ENCODE peak calls at places on chromosomes 2 and 18, in ten cellular contexts. One of them, this sample, is unnamed.

GRCh38 chr2:1556776-1557466 is 143.7 kb downstream of the TPO start:
- DNase-seq in HL-60: no peak
- DNase-seq in brain microvascular endothelial cell: peak; percentile 93
- DNase-seq in lung: no peak
- DNase-seq in skeletal muscle cell: peak; percentile 61
- DNase-seq in HTR-8/SVneo: peak; percentile 62
- DNase-seq in nephron progenitor cell: no peak
- DNase-seq in aorta: no peak
- DNase-seq in left kidney: peak; percentile 77
- DNase-seq in central memory CD8-positive, alpha-beta T cell: no peak
- DNase-seq in this sample: no peak

GRCh38 chr2:121903037-121903689 is 147.7 kb downstream of the TSN start:
- DNase-seq in nephron progenitor cell: no peak
- DNase-seq in left kidney: peak; percentile 32
- DNase-seq in skeletal muscle cell: no peak
- DNase-seq in central memory CD8-positive, alpha-beta T cell: no peak
- DNase-seq in brain microvascular endothelial cell: no peak
- DNase-seq in lung: no peak
- DNase-seq in HL-60: no peak
- DNase-seq in HTR-8/SVneo: no peak
- DNase-seq in aorta: peak; percentile 73
- DNase-seq in this sample: no peak

GRCh38 chr18:68406761-68407160 is 308.1 kb downstream of the TMX3 start:
- DNase-seq in HTR-8/SVneo: no peak
- DNase-seq in brain microvascular endothelial cell: no peak
- DNase-seq in nephron progenitor cell: no peak
- DNase-seq in skeletal muscle cell: no peak
- DNase-seq in left kidney: no peak
- DNase-seq in HL-60: no peak
- DNase-seq in lung: no peak
- DNase-seq in aorta: no peak
- DNase-seq in central memory CD8-positive, alpha-beta T cell: no peak
- DNase-seq in this sample: peak; percentile 12

GRCh38 chr2:186599186-186599778 is 9.4 kb downstream of the ITGAV start:
- DNase-seq in left kidney: no peak
- DNase-seq in nephron progenitor cell: no peak
- DNase-seq in lung: no peak
- DNase-seq in brain microvascular endothelial cell: peak; percentile 40
- DNase-seq in HL-60: no peak
- DNase-seq in skeletal muscle cell: no peak
- DNase-seq in HTR-8/SVneo: no peak
- DNase-seq in central memory CD8-positive, alpha-beta T cell: no peak
- DNase-seq in aorta: no peak
- DNase-seq in this sample: no peak

GRCh38 chr2:208373460-208374089 is 33.0 kb upstream of the PTH2R start:
- DNase-seq in left kidney: peak; percentile 70
- DNase-seq in central memory CD8-positive, alpha-beta T cell: no peak
- DNase-seq in HL-60: peak; percentile 38
- DNase-seq in HTR-8/SVneo: peak; percentile 48
- DNase-seq in lung: peak; percentile 37
- DNase-seq in brain microvascular endothelial cell: peak; percentile 53
- DNase-seq in skeletal muscle cell: no peak
- DNase-seq in nephron progenitor cell: peak; percentile 46
- DNase-seq in aorta: no peak
- DNase-seq in this sample: peak; percentile 82

GRCh38 chr2:173077506-173078177 is 2.0 kb downstream of the MAP3K20 start:
- DNase-seq in brain microvascular endothelial cell: no peak
- DNase-seq in left kidney: no peak
- DNase-seq in HTR-8/SVneo: no peak
- DNase-seq in skeletal muscle cell: no peak
- DNase-seq in central memory CD8-positive, alpha-beta T cell: no peak
- DNase-seq in lung: no peak
- DNase-seq in nephron progenitor cell: no peak
- DNase-seq in HL-60: no peak
- DNase-seq in aorta: no peak
- DNase-seq in this sample: no peak

GRCh38 chr2:62224976-62225375 is 29.1 kb downstream of the B3GNT2 start:
- DNase-seq in skeletal muscle cell: no peak
- DNase-seq in HTR-8/SVneo: no peak
- DNase-seq in left kidney: no peak
- DNase-seq in HL-60: no peak
- DNase-seq in nephron progenitor cell: no peak
- DNase-seq in aorta: no peak
- DNase-seq in central memory CD8-positive, alpha-beta T cell: no peak
- DNase-seq in brain microvascular endothelial cell: no peak
- DNase-seq in lung: no peak
- DNase-seq in this sample: no peak

GRCh38 chr2:213980883-213981282 is 430.0 kb upstream of the VWC2L start:
- DNase-seq in HTR-8/SVneo: no peak
- DNase-seq in nephron progenitor cell: no peak
- DNase-seq in HL-60: no peak
- DNase-seq in brain microvascular endothelial cell: peak; percentile 25
- DNase-seq in left kidney: no peak
- DNase-seq in skeletal muscle cell: no peak
- DNase-seq in lung: no peak
- DNase-seq in central memory CD8-positive, alpha-beta T cell: no peak
- DNase-seq in aorta: no peak
- DNase-seq in this sample: no peak

GRCh38 chr2:37573406-37573805 is 98.0 kb downstream of the CDC42EP3 start:
- DNase-seq in HTR-8/SVneo: no peak
- DNase-seq in lung: no peak
- DNase-seq in skeletal muscle cell: no peak
- DNase-seq in central memory CD8-positive, alpha-beta T cell: no peak
- DNase-seq in aorta: no peak
- DNase-seq in left kidney: no peak
- DNase-seq in brain microvascular endothelial cell: no peak
- DNase-seq in nephron progenitor cell: no peak
- DNase-seq in HL-60: no peak
- DNase-seq in this sample: no peak

GRCh38 chr18:9647496-9648323 is 33.4 kb upstream of the PPP4R1 start:
- DNase-seq in HL-60: peak; percentile 35
- DNase-seq in skeletal muscle cell: no peak
- DNase-seq in HTR-8/SVneo: no peak
- DNase-seq in aorta: no peak
- DNase-seq in left kidney: no peak
- DNase-seq in brain microvascular endothelial cell: no peak
- DNase-seq in nephron progenitor cell: no peak
- DNase-seq in lung: no peak
- DNase-seq in central memory CD8-positive, alpha-beta T cell: no peak
- DNase-seq in this sample: no peak

GRCh38 chr2:198546091-198546490 is 741.7 kb downstream of the PLCL1 start:
- DNase-seq in HL-60: no peak
- DNase-seq in left kidney: peak; percentile 16
- DNase-seq in central memory CD8-positive, alpha-beta T cell: no peak
- DNase-seq in nephron progenitor cell: no peak
- DNase-seq in brain microvascular endothelial cell: no peak
- DNase-seq in skeletal muscle cell: no peak
- DNase-seq in lung: no peak
- DNase-seq in aorta: no peak
- DNase-seq in HTR-8/SVneo: no peak
- DNase-seq in this sample: peak; percentile 11

GRCh38 chr18:63131106-63131943 is 188.2 kb downstream of the BCL2 start:
- DNase-seq in central memory CD8-positive, alpha-beta T cell: peak; percentile 53
- DNase-seq in aorta: no peak
- DNase-seq in HL-60: peak; percentile 59
- DNase-seq in HTR-8/SVneo: peak; percentile 31
- DNase-seq in lung: no peak
- DNase-seq in brain microvascular endothelial cell: peak; percentile 59
- DNase-seq in nephron progenitor cell: no peak
- DNase-seq in skeletal muscle cell: peak; percentile 2
- DNase-seq in left kidney: peak; percentile 75
- DNase-seq in this sample: peak; percentile 86

GRCh38 chr18:59918320-59918755 is 18.5 kb downstream of the PMAIP1 start:
- DNase-seq in nephron progenitor cell: peak; percentile 17
- DNase-seq in HL-60: peak; percentile 80
- DNase-seq in brain microvascular endothelial cell: no peak
- DNase-seq in left kidney: peak; percentile 84
- DNase-seq in aorta: no peak
- DNase-seq in skeletal muscle cell: no peak
- DNase-seq in HTR-8/SVneo: peak; percentile 40
- DNase-seq in central memory CD8-positive, alpha-beta T cell: no peak
- DNase-seq in lung: no peak
- DNase-seq in this sample: no peak

GRCh38 chr2:222900354-222900753 is 39.5 kb downstream of the ACSL3 start:
- DNase-seq in nephron progenitor cell: no peak
- DNase-seq in lung: no peak
- DNase-seq in skeletal muscle cell: no peak
- DNase-seq in aorta: no peak
- DNase-seq in central memory CD8-positive, alpha-beta T cell: no peak
- DNase-seq in brain microvascular endothelial cell: no peak
- DNase-seq in HL-60: no peak
- DNase-seq in left kidney: no peak
- DNase-seq in HTR-8/SVneo: no peak
- DNase-seq in this sample: no peak